ENCODE peak calls at places on chromosome 13, in seven cellular contexts. H is ascending aorta, M is cardiac muscle cell, A is AG09309, Q is fibroblast of pulmonary artery, T is A673, J is psoas muscle. P is an unnamed sample.

GRCh38 chr13:69946443-69946955 is 161.1 kb upstream of the ATXN8OS start:
- DNase-seq in H (no peak), M (no peak), A (no peak), Q (no peak), T (no peak), J (no peak), P (no peak)

GRCh38 chr13:50299546-50300249 is 284.5 kb downstream of the KCNRG start:
- DNase-seq in H (no peak), M (no peak), A (no peak), Q (no peak), T (no peak), J (no peak), P (no peak)

GRCh38 chr13:109105899-109106298 is 476.5 kb downstream of the MYO16 start:
- DNase-seq in H (no peak), M (no peak), A (no peak), Q (no peak), T (no peak), J (no peak), P (no peak)

GRCh38 chr13:112926993-112927392 is 42.0 kb upstream of the MCF2L start:
- DNase-seq in H (no peak), M (no peak), A (no peak), Q (no peak), T (no peak), J (no peak), P (no peak)

GRCh38 chr13:60019119-60019993 is 144.4 kb downstream of the DIAPH3 start:
- DNase-seq in H (no peak), M (no peak), A (peak; percentile 8), Q (peak; percentile 58), T (peak; percentile 83), J (no peak), P (no peak)

GRCh38 chr13:22108283-22108897 is 437.5 kb downstream of the FGF9 start:
- DNase-seq in H (no peak), M (no peak), A (no peak), Q (no peak), T (no peak), J (no peak), P (no peak)

GRCh38 chr13:91172160-91172559 is 175.3 kb upstream of the MIR17HG start:
- DNase-seq in H (no peak), M (no peak), A (no peak), Q (no peak), T (no peak), J (no peak), P (no peak)

GRCh38 chr13:24540236-24541126 is 27.9 kb upstream of the PARP4 start:
- DNase-seq in H (no peak), M (peak; percentile 4), A (no peak), Q (peak; percentile 6), T (peak; percentile 10), J (no peak), P (no peak)

GRCh38 chr13:95723428-95723827 is 46.5 kb downstream of the DNAJC3 start:
- DNase-seq in H (no peak), M (no peak), A (no peak), Q (no peak), T (no peak), J (no peak), P (no peak)

GRCh38 chr13:49441846-49442245 is 2.0 kb downstream of the CAB39L start:
- DNase-seq in H (no peak), M (no peak), A (no peak), Q (peak; percentile 29), T (no peak), J (no peak), P (no peak)

GRCh38 chr13:99935772-99936171 is 35.8 kb downstream of the ZIC5 start:
- DNase-seq in H (no peak), M (no peak), A (no peak), Q (no peak), T (no peak), J (no peak), P (no peak)

GRCh38 chr13:92901739-92902138 is 324.9 kb upstream of the GPC6 start:
- DNase-seq in H (no peak), M (no peak), A (no peak), Q (no peak), T (no peak), J (no peak), P (no peak)

GRCh38 chr13:98524391-98524790 is 52.5 kb downstream of the STK24 start:
- DNase-seq in H (no peak), M (no peak), A (no peak), Q (no peak), T (no peak), J (no peak), P (no peak)

GRCh38 chr13:98521876-98522275 is 55.0 kb downstream of the STK24 start:
- DNase-seq in H (peak; percentile 45), M (peak; percentile 31), A (no peak), Q (no peak), T (no peak), J (peak; percentile 54), P (no peak)

GRCh38 chr13:98524793-98525192 is 52.1 kb downstream of the STK24 start:
- DNase-seq in H (peak; percentile 7), M (no peak), A (no peak), Q (no peak), T (no peak), J (no peak), P (no peak)

GRCh38 chr13:98525452-98525851 is 51.5 kb downstream of the STK24 start:
- DNase-seq in H (no peak), M (no peak), A (no peak), Q (no peak), T (no peak), J (no peak), P (no peak)

DNA sequence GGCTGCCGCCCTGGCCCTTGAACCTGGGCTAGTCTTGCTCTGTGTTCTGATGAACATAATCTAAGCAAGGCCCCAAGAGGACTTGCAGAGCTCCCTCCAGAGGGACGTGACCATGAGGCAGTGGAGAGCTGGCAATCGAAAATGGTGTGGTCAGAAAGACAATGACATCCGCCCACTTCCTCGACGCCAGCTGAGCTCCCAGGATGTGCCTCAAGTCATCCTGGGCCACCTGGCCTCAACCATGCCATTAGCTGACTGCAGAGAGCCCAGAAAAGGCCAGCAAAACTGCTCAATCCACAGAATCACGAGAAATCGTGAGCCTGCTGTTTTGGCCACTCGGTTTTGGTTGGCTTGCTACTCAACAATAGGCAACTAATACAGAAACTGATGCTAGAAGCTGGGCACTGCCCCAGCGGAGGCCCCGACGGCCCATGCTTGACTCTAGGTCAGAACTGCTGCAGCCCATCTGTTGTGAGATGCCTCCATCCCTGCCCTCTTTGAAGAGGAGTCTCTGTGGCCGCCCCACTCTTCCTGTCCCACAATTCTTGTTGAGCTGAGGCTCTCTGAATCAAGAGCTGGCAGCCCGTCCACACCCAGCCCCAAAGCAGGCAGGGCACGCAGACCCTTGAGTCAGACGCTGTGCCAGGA is 53.3 kb downstream of the STK24 start:
- DNase-seq in H (peak; percentile 60), M (no peak), A (no peak), Q (no peak), T (no peak), J (no peak), P (no peak)
- H3K4me3 ChIP-seq in H (no peak overlapping the region), M (no peak overlapping the region), A (no peak overlapping the region), Q (no peak overlapping the region), T (no peak overlapping the region), J (no peak overlapping the region), P (no peak overlapping the region)

GRCh38 chr13:40096357-40096911 is 441.0 kb downstream of the COG6 start:
- DNase-seq in H (no peak), M (no peak), A (no peak), Q (no peak), T (no peak), J (no peak), P (no peak)

GRCh38 chr13:40095695-40096356 is 440.4 kb downstream of the COG6 start:
- DNase-seq in H (no peak), M (no peak), A (no peak), Q (no peak), T (no peak), J (no peak), P (no peak)

DNA sequence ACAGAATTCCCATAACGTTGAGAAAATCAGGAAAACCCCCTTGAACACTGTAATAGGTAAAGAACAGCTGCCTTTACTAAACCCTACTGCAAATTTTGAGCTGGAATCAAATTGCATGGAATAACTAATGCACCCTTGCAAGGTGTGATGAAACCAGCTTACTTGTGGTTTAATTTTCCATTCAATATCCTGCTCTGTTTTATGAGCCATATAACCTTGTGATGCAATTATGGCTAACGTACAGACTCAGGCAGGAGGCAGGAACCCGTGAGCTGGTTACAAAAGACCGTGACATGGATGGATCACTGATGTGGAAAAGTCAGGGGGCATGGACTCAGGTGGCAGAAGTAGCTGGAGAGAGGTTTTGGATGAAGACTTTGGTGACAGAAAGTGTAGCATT is 438.6 kb downstream of the COG6 start:
- DNase-seq in H (no peak), M (no peak), A (peak; percentile 27), Q (no peak), T (no peak), J (no peak), P (no peak)
- H3K4me3 ChIP-seq in H (no peak overlapping the region), M (no peak overlapping the region), A (no peak overlapping the region), Q (no peak overlapping the region), T (no peak overlapping the region), J (no peak overlapping the region), P (no peak overlapping the region)

DNA sequence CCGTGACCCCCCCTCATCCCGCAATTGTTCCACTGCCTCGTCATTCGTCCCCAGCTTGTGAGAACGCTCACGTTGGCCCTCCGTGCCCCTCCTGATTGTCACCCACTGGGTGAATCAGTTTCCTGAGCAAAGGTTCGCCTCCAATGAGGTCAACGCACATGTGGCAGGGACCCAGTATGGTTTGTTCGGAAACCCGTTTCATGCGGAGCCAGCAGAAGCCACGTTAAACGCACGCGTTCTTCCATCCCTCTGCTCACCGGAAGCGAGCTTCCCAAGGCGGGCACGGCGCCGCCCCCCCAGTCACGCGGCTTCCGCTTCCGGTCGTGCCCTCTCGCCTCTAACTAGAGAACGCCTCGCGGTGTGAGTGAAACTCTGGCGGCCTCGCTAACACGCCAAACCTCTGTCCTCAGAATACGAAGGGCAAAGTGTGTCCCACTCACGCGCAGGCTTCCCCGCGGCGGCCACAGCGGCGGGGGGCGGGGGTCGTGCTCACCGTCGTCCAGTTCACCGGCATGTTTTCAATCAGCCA is 18.0 kb upstream of the CFAP97D2 start:
- DNase-seq in H (peak; percentile 46), M (no peak), A (no peak), Q (no peak), T (no peak), J (no peak), P (no peak)
- H3K4me3 ChIP-seq in H (no peak overlapping the region), M (no peak overlapping the region), A (no peak overlapping the region), Q (no peak overlapping the region), T (no peak overlapping the region), J (no peak overlapping the region), P (no peak overlapping the region)

GRCh38 chr13:36343766-36344165 is 2.4 kb downstream of the SPART start:
- DNase-seq in H (no peak), M (no peak), A (no peak), Q (no peak), T (no peak), J (no peak), P (no peak)
- H3K4me3 ChIP-seq in H (peak overlapping the region; percentile 88), M (no peak overlapping the region), A (no peak overlapping the region), Q (peak overlapping the region; percentile 92), T (peak overlapping the region; percentile 67), J (peak overlapping the region; percentile 80), P (peak overlapping the region; percentile 66)

P was measured in HFF-Myc.